ENCODE peak calls at places on chromosomes 6 and 20, in five cellular contexts. K is IMR-90, T is fibroblast of lung, M is body of pancreas, S is dorsolateral prefrontal cortex. P is an unnamed sample.

GRCh38 chr20:1130849-1131248 is 12.4 kb downstream of the PSMF1 start:
- DNase-seq in M (peak; percentile 21), K (no peak), S (no peak), T (no peak), P (peak; percentile 28)

GRCh38 chr6:11356404-11357155 is 124.1 kb upstream of the NEDD9 start:
- DNase-seq in S (no peak), K (no peak), T (no peak), M (no peak), P (peak; percentile 23)

GRCh38 chr20:20204326-20204725 is 152.0 kb downstream of the CFAP61 start:
- DNase-seq in M (no peak), S (no peak), K (no peak), T (no peak), P (no peak)

GRCh38 chr6:52540286-52540902 is 36.5 kb downstream of the TRAM2 start:
- DNase-seq in M (no peak), T (no peak), S (no peak), K (peak; percentile 42), P (no peak)

GRCh38 chr6:152167639-152168603 is 360.4 kb downstream of the ESR1 start:
- DNase-seq in S (no peak), T (no peak), M (no peak), K (no peak), P (no peak)

GRCh38 chr20:38113401-38114325 is 51.4 kb downstream of the TGM2 start:
- DNase-seq in T (peak; percentile 26), M (peak; percentile 27), K (no peak), S (no peak), P (peak; percentile 19)

GRCh38 chr6:83511901-83512681 is at the start of gene PRSS35:
- DNase-seq in S (no peak), K (peak; percentile 48), T (peak; percentile 60), M (peak; percentile 29), P (peak; percentile 75)

GRCh38 chr6:150025201-150025917 is at the start of gene RAET1L:
- DNase-seq in T (peak; percentile 37), S (no peak), K (peak; percentile 45), M (peak; percentile 51), P (peak; percentile 83)

GRCh38 chr6:134165827-134166226 is 113.4 kb upstream of the SLC2A12 start:
- DNase-seq in T (no peak), S (no peak), K (peak; percentile 53), M (no peak), P (no peak)

GRCh38 chr6:36418558-36418957 is 24.1 kb downstream of the PXT1 start:
- DNase-seq in T (no peak), K (no peak), S (no peak), M (no peak), P (no peak)

GRCh38 chr6:32566957-32567356 is 22.7 kb downstream of the HLA-DRB1 start:
- DNase-seq in K (no peak), T (no peak), S (no peak), M (no peak), P (no peak)

GRCh38 chr6:72811971-72812421 is 190.1 kb downstream of the KCNQ5 start:
- DNase-seq in T (no peak), K (peak; percentile 50), S (no peak), M (no peak), P (no peak)

GRCh38 chr20:19024296-19025035 is 188.0 kb upstream of the SLC24A3 start:
- DNase-seq in M (no peak), K (no peak), S (no peak), T (no peak), P (no peak)

GRCh38 chr20:57698191-57698866 is 11.5 kb downstream of the PMEPA1 start:
- DNase-seq in M (peak; percentile 28), S (no peak), T (peak; percentile 95), K (peak; percentile 98), P (peak; percentile 84)

GRCh38 chr6:149867876-149868640 is 3.9 kb upstream of the LRP11 start:
- DNase-seq in K (peak; percentile 28), S (no peak), M (peak; percentile 31), T (no peak), P (no peak)

GRCh38 chr6:163501440-163501839 is 86.9 kb downstream of the QKI start:
- DNase-seq in S (no peak), T (no peak), K (no peak), M (no peak), P (no peak)

GRCh38 chr20:3276400-3277015 is 37.5 kb upstream of the SLC4A11 start:
- DNase-seq in M (peak; percentile 24), S (no peak), T (peak; percentile 27), K (peak; percentile 22), P (peak; percentile 57)

GRCh38 chr20:11473971-11474370 is 443.7 kb upstream of the BTBD3 start:
- DNase-seq in M (no peak), T (no peak), K (no peak), S (no peak), P (no peak)

GRCh38 chr20:10671221-10671849 is 2.5 kb downstream of the JAG1 start:
- DNase-seq in K (peak; percentile 94), S (peak; percentile 65), T (peak; percentile 98), M (peak; percentile 92), P (peak; percentile 77)

GRCh38 chr20:47066484-47067270 is 172.0 kb downstream of the EYA2 start:
- DNase-seq in K (peak; percentile 91), T (peak; percentile 67), M (no peak), S (no peak), P (no peak)

GRCh38 chr6:21653902-21654301 is 60.4 kb downstream of the SOX4 start:
- DNase-seq in M (no peak), S (no peak), K (no peak), T (no peak), P (no peak)

GRCh38 chr6:44133003-44133931 is 5.9 kb downstream of the TMEM63B start:
- DNase-seq in K (peak; percentile 39), T (peak; percentile 39), M (peak; percentile 43), S (peak; percentile 75), P (peak; percentile 38)

GRCh38 chr6:134510920-134511319 is 193.0 kb upstream of the SGK1 start:
- DNase-seq in K (no peak), T (no peak), M (peak; percentile 43), S (no peak), P (peak; percentile 48)

GRCh38 chr6:56024931-56025330 is 149.5 kb upstream of the BMP5 start:
- DNase-seq in K (no peak), M (no peak), S (no peak), T (no peak), P (no peak)

GRCh38 chr20:42531675-42531985 is 658.1 kb downstream of the PTPRT start:
- DNase-seq in M (peak; percentile 11), K (no peak), T (no peak), S (no peak), P (no peak)

GRCh38 chr6:101284131-101284530 is 109.4 kb upstream of the GRIK2 start:
- DNase-seq in K (no peak), T (no peak), S (no peak), M (no peak), P (no peak)

GRCh38 chr6:159680104-159680503 is 12.9 kb downstream of the SOD2 start:
- DNase-seq in T (peak; percentile 19), K (peak; percentile 53), M (no peak), S (no peak), P (no peak)

GRCh38 chr6:157092736-157093135 is 230.6 kb downstream of the TMEM242 start:
- DNase-seq in K (no peak), M (no peak), T (no peak), S (no peak), P (no peak)

GRCh38 chr20:17613328-17614175 is 43.7 kb downstream of the DSTN start:
- DNase-seq in M (no peak), K (no peak), S (no peak), T (no peak), P (peak; percentile 15)

GRCh38 chr6:155248021-155249001 is 15.5 kb upstream of the CLDN20 start:
- DNase-seq in S (peak; percentile 62), K (peak; percentile 77), M (peak; percentile 29), T (peak; percentile 80), P (peak; percentile 49)

GRCh38 chr6:159098636-159099106 is 53.9 kb upstream of the TAGAP start:
- DNase-seq in K (no peak), M (no peak), T (no peak), S (no peak), P (no peak)

GRCh38 chr6:133985970-133986369 is 32.9 kb downstream of the TBPL1 start:
- DNase-seq in M (no peak), S (no peak), T (no peak), K (no peak), P (no peak)

GRCh38 chr20:57779401-57780003 is 69.7 kb upstream of the PMEPA1 start:
- DNase-seq in M (peak; percentile 39), K (no peak), S (no peak), T (no peak), P (no peak)

DNA sequence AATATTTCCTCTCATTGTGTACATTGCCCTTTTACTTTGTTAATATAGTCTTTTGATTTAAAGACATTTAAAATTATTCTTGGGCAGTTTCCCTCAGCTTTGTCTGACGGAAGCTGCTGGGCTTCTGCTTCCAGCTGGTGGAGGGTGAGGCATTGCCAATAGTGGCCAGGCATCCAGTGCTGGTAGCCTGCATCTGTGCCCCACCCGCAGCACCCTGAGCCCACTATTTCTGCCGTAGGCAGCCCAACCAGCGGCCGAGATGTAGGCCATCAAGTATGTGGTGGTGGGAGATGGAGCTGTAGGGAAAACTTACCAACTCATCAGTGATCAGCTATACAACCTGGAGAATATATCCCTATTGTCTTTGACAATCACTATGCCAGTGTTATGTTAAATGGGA is 226.0 kb upstream of the SYNCRIP start:
- DNase-seq in T (no peak), K (no peak), S (no peak), M (no peak), P (no peak)
- H3K27me3 ChIP-seq in T (no peaks in the 10 kb centered on the region), K (no peaks in the 10 kb centered on the region), S (no peaks in the 10 kb centered on the region), M (no peaks in the 10 kb centered on the region), P (no peaks in the 10 kb centered on the region)

GRCh38 chr6:99611148-99611547 is 4.5 kb downstream of the PRDM13 start:
- DNase-seq in K (peak; percentile 6), S (no peak), T (no peak), M (no peak), P (no peak)
- H3K27me3 ChIP-seq in K (peaks cover 84% of the 10 kb centered on the region), S (peaks cover 100% of the 10 kb centered on the region), T (peaks cover 80% of the 10 kb centered on the region), M (peaks cover 9% of the 10 kb centered on the region), P (peaks cover 91% of the 10 kb centered on the region)

DNA sequence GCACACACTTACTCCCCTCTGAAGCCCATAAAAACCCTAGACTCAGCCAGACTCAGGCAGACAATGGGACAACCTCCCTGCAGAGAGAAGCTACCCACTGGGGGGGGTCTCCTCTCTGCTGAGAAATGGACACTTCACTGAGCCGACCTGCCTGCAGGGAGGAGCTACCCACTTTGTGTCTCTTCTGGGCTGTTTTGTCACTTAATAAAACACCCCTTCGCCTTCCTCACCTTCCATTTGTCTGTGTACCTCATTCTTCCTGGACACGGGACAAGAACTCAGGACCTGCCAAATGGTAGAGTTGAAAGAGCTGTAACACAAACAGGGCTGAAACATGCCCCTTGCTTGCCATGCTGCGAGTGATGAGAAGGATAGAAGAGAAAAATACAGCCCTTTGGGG is 151.7 kb upstream of the HDDC2 start:
- DNase-seq in T (no peak), M (no peak), S (no peak), K (no peak), P (no peak)
- H3K27me3 ChIP-seq in T (no peaks in the 10 kb centered on the region), M (no peaks in the 10 kb centered on the region), S (no peaks in the 10 kb centered on the region), K (no peaks in the 10 kb centered on the region), P (no peaks in the 10 kb centered on the region)

DNA sequence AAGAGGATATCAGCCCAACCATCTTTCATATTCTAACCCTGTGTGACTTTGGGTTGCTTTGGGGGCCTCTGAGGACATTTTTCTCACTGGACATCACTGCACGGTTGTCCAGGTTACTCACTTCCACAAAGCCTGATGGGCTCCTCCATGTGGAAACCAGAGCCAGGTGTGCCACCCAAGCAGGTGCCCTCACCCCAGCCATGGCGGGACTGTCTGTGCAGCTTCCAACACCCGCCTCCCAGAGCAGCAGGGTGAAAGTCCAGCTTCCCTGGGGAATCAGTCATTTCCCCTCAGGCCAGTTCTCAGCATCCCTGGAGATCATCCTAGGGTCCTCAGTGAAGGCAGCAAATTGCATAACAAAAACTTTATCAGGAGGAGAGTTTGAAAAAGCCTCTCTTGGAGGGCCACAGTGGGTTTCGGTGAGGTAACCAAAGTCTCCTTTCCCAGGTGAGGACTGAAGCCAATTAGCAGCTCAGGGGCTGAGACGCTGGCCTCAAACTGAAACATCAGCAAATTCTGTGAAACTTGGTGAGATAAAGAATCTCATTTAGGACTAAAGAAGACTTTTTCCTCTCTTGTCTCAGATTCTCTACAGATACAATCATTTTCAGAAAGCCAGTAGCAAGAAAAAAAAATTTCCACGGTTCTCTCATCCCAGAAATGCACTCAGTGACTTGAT is 289.6 kb upstream of the CDH4 start:
- DNase-seq in S (no peak), M (no peak), T (no peak), K (no peak), P (no peak)
- H3K27me3 ChIP-seq in S (peaks cover 18% of the 10 kb centered on the region), M (no peaks in the 10 kb centered on the region), T (no peaks in the 10 kb centered on the region), K (no peaks in the 10 kb centered on the region), P (no peaks in the 10 kb centered on the region)

P was measured in adrenal gland.